ENCODE peak calls at places on chromosomes 4 and X, in ten cellular contexts. R is IMR-90, B is fibroblast of lung, H is H9, U is neuronal stem cell, W is K562, K is endothelial cell of umbilical vein, X is H1, O is PC-3, C is HepG2. L is an unnamed sample.

GRCh38 chrX:19682712-19683331 is 167.5 kb upstream of the MAP3K15 start:
- DNase-seq in U (peak), K (no peak), R (peak), X (no peak), B (peak), O (peak), W (no peak), C (no peak), H (peak), L (no peak)

GRCh38 chr4:172819353-172819752 is 349.3 kb upstream of the GALNT7 start:
- DNase-seq in U (no peak), X (no peak), B (no peak), O (no peak), W (no peak), C (no peak), H (no peak), R (no peak), K (no peak), L (no peak)

GRCh38 chr4:10917475-10918103 is 233.0 kb upstream of the CLNK start:
- DNase-seq in O (no peak), K (no peak), C (no peak), X (no peak), U (no peak), H (no peak), R (no peak), B (peak), W (no peak), L (no peak)

GRCh38 chr4:47349323-47349722 is 114.2 kb downstream of the COMMD8 start:
- DNase-seq in K (no peak), O (peak), B (peak), C (no peak), X (no peak), R (peak), U (no peak), H (no peak), W (no peak), L (no peak)

GRCh38 chrX:155052738-155053498 is 18.0 kb downstream of the CMC4 start:
- DNase-seq in K (no peak), C (no peak), R (no peak), B (no peak), W (no peak), X (no peak), O (no peak), U (no peak), H (no peak), L (no peak)

GRCh38 chr4:165720411-165721082 is 152.5 kb upstream of the TLL1 start:
- DNase-seq in W (no peak), R (no peak), O (no peak), K (no peak), X (no peak), U (no peak), B (no peak), H (no peak), C (no peak), L (no peak)

GRCh38 chr4:79650217-79650616 is 242.2 kb upstream of the GK2 start:
- DNase-seq in O (no peak), K (no peak), U (no peak), B (no peak), C (no peak), R (no peak), H (no peak), W (no peak), X (no peak), L (no peak)

GRCh38 chr4:149199594-149199993 is 616.0 kb downstream of the IQCM start:
- DNase-seq in X (no peak), K (no peak), R (no peak), H (no peak), C (no peak), U (no peak), W (no peak), O (no peak), B (no peak), L (no peak)

GRCh38 chrX:57821703-57822375 is 88.4 kb downstream of the ZXDA start:
- DNase-seq in K (peak), C (peak), R (peak), H (no peak), U (peak), X (no peak), W (peak), B (peak), O (peak), L (peak)

GRCh38 chrX:9354918-9355317 is 109.9 kb upstream of the TBL1X start:
- DNase-seq in K (no peak), X (no peak), H (no peak), U (no peak), B (no peak), O (no peak), R (no peak), C (no peak), W (no peak), L (no peak)

GRCh38 chr4:68011684-68012083 is 48.4 kb upstream of the TMPRSS11A start:
- DNase-seq in W (no peak), R (no peak), C (no peak), X (no peak), H (no peak), B (no peak), U (no peak), O (no peak), K (no peak), L (no peak)

GRCh38 chr4:90445380-90445779 is 318.2 kb downstream of the CCSER1 start:
- DNase-seq in C (no peak), U (no peak), K (peak), W (no peak), B (no peak), O (peak), R (no peak), H (no peak), X (no peak), L (no peak)

GRCh38 chr4:5635826-5636196 is 72.5 kb downstream of the EVC2 start:
- DNase-seq in B (peak), K (no peak), X (no peak), R (peak), H (no peak), C (no peak), U (no peak), W (no peak), O (peak), L (no peak)

GRCh38 chr4:154741877-154742851 is 1.6 kb upstream of the LRAT start:
- DNase-seq in W (no peak), K (no peak), R (no peak), O (no peak), X (peak), C (no peak), B (peak), H (peak), U (peak), L (no peak)

GRCh38 chr4:87174672-87175071 is 45.7 kb downstream of the KLHL8 start:
- DNase-seq in W (no peak), U (no peak), O (no peak), R (no peak), H (no peak), C (no peak), X (no peak), B (no peak), K (no peak), L (no peak)

GRCh38 chr4:184039963-184040383 is 134.9 kb downstream of the STOX2 start:
- DNase-seq in U (peak), X (peak), W (no peak), K (no peak), H (no peak), R (no peak), O (no peak), C (no peak), B (peak), L (no peak)

GRCh38 chr4:8159522-8160232 is 1.1 kb upstream of the ABLIM2 start:
- DNase-seq in W (no peak), U (no peak), O (no peak), R (no peak), K (no peak), H (no peak), C (no peak), X (no peak), B (no peak), L (no peak)

GRCh38 chrX:69153060-69153730 is 12.1 kb downstream of the PJA1 start:
- DNase-seq in R (peak), C (peak), B (peak), U (peak), O (no peak), W (peak), H (peak), X (no peak), K (no peak), L (no peak)

DNA sequence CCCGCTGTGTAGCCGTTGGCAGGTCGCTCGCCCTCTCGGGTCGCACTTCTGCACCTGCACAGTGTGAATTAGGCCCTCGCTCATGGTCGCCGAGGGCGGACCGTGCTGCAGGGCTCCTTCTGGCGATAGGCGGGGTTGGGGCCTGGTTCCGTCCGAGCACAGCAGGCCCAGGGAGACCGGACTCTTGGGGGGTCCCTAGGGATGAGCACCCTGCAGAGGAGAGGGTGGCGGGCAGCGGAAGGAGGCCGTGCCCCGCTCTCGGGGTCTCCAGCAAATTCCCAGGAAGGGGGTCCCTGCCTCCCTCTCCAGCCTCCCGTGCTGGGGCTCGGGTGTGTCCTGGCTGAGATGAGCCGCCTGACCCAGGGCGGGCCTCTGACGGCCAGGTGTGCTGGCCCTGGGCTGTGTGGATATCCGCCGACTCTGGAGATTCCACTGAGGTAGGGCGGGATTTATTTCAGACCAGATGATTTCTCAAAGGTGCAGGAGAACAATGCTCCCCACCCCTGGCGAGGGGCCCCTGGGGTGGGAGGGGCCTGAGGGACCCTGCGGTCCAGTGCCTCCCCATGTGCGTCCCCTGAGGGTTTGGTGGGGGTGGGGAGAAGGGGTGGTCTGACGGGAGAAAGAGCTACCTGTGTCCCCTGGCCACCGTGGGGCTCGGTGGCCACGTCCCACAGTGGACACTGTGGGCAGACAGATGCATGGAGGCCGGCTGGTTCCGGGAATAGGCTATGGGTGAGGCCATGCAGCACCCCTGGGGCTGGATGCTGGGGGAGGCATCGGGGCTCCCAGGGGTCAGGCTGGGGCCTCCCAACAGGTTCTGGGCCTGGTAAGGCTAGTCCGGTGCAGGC is 867 bp upstream of the FAM53A start:
- DNase-seq in C (no peak), H (no peak), W (no peak), O (no peak), X (no peak), R (no peak), B (no peak), U (no peak), K (no peak), L (no peak)
- H3K9ac ChIP-seq in C (peak), H (no peak), W (peak), O (peak), X (no peak), R (no peak), B (no peak), U (peak), K (no peak), L (no peak)

GRCh38 chrX:2315434-2315833 is 185.3 kb downstream of the DHRSX start:
- DNase-seq in W (no peak), X (no peak), O (no peak), U (no peak), R (no peak), C (no peak), B (no peak), H (no peak), K (no peak), L (no peak)

GRCh38 chrX:2316534-2316933 is 184.2 kb downstream of the DHRSX start:
- DNase-seq in W (no peak), C (peak), O (no peak), B (no peak), U (no peak), R (peak), K (no peak), H (no peak), X (no peak), L (no peak)

GRCh38 chrX:2313864-2314646 is 186.7 kb downstream of the DHRSX start:
- DNase-seq in U (no peak), X (no peak), H (no peak), K (no peak), R (no peak), W (no peak), B (no peak), C (no peak), O (no peak), L (no peak)

GRCh38 chrX:2311483-2311882 is 189.3 kb downstream of the DHRSX start:
- DNase-seq in H (peak), X (peak), W (no peak), C (no peak), U (peak), R (no peak), K (no peak), O (no peak), B (no peak), L (no peak)
- H3K4me2 ChIP-seq in H (no peak), X (no peak), W (no peak), C (no peak), U (peak), R (no peak), K (no peak), O (no peak), B (no peak), L (no peak)

GRCh38 chrX:131617182-131617581 is 73.3 kb downstream of the OR13H1 start:
- DNase-seq in U (no peak), O (peak), H (no peak), R (peak), X (no peak), B (peak), C (no peak), K (no peak), W (no peak), L (no peak)
- H2AFZ ChIP-seq in U (no peak), O (no peak), H (no peak), R (no peak), X (no peak), B (no peak), C (no peak), K (no peak), W (no peak), L (no peak)

GRCh38 chr4:2364654-2365053 is 53.8 kb downstream of the ZFYVE28 start:
- DNase-seq in O (peak), C (no peak), B (peak), H (no peak), K (no peak), W (peak), U (no peak), X (no peak), R (no peak), L (no peak)

GRCh38 chr4:2363951-2364653 is 54.3 kb downstream of the ZFYVE28 start:
- DNase-seq in W (no peak), H (no peak), C (no peak), O (no peak), B (no peak), X (no peak), R (no peak), K (no peak), U (no peak), L (no peak)

GRCh38 chr4:2365913-2366210 is 52.6 kb downstream of the ZFYVE28 start:
- DNase-seq in K (no peak), H (no peak), C (no peak), U (no peak), O (no peak), B (no peak), X (no peak), W (no peak), R (no peak), L (peak)

GRCh38 chr4:2366252-2367192 is 51.9 kb downstream of the ZFYVE28 start:
- DNase-seq in R (peak), X (no peak), O (no peak), B (peak), H (no peak), K (no peak), U (no peak), W (no peak), C (no peak), L (peak)

DNA sequence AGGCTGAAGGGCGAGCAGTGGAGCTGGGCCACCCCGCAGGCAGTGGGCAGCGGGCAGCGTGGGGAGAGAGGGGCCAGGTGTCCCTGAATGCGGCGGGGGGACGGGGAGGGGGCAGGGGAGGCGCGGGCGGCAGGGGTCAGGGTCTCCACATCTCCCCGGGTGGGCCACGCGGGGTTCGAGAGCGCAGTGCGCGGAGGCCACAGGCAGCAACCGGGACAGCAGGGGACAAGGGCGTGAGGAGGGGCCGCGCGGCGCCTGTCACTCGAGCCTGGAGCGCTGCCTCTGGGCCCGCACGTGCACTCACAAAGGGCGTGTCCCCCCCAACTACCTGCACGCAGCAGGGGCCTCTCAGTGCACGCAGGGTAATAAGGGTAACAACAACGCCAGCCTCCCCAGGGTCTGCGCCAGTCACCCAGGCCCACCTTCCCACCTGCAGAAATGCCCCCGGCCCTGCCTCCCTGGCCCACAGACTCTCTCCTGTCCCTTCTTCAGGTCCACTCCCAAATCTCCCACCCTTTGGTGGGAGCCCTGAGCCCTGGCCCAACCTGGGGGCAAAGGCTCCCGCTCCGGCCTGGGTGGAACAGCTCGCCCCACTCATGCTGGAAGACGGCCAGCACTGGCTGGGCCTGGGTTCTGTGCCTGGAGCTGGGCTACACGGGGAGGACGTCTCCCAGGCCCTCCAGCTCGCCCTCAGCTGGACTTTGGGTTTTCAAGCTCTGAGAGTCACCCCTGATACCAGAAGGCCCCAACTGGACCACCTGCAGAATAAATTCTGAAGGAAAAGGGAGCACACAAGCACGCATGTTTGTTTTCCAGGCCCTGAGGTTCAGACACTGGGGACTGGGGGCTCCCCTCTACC is 53.2 kb downstream of the ZFYVE28 start:
- DNase-seq in R (no peak), U (no peak), K (no peak), H (no peak), B (no peak), C (no peak), W (peak), X (no peak), O (peak), L (no peak)
- H3K9ac ChIP-seq in R (no peak), U (no peak), K (no peak), H (no peak), B (peak), C (no peak), W (peak), X (no peak), O (peak), L (peak)

GRCh38 chr4:56633486-56633885 is 47.6 kb downstream of the HOPX start:
- DNase-seq in R (no peak), W (no peak), U (no peak), C (no peak), H (no peak), B (no peak), K (no peak), O (peak), X (no peak), L (no peak)

GRCh38 chr4:56640907-56641493 is 40.1 kb downstream of the HOPX start:
- DNase-seq in B (no peak), R (no peak), K (no peak), X (no peak), H (no peak), O (peak), C (no peak), U (no peak), W (no peak), L (no peak)

GRCh38 chr4:56637791-56638190 is 43.3 kb downstream of the HOPX start:
- DNase-seq in K (peak), B (no peak), W (no peak), X (no peak), O (peak), H (no peak), R (no peak), C (no peak), U (no peak), L (no peak)

GRCh38 chr4:56641494-56642051 is 39.5 kb downstream of the HOPX start:
- DNase-seq in W (no peak), B (peak), X (no peak), H (no peak), C (no peak), K (peak), U (no peak), O (peak), R (peak), L (no peak)

GRCh38 chr4:56637154-56637553 is 43.9 kb downstream of the HOPX start:
- DNase-seq in X (no peak), H (no peak), B (no peak), O (peak), C (no peak), R (no peak), K (no peak), W (no peak), U (no peak), L (no peak)
- H3K4me2 ChIP-seq in X (no peak), H (no peak), B (no peak), O (peak), C (no peak), R (no peak), K (no peak), W (no peak), U (no peak), L (no peak)

DNA sequence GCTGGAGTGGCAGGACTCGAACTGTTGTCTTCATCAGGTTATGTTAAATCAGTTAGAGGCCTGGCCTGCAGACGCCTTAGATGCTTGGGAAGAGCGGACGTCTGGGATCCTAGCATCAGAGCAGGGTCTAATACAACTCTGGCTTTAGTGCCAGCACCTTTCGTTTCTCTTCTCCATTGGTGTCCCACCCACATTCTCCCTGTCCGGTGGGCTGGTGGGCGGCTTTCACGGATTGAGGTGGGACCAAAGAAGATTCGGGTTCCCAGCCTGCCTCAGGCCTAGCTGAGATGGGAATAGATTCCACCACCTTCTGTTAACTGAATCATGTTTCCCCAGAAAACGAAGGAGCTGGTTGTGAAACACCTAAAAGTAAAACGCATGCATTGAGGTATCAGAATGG is 939 bp downstream of the PDK3 start:
- DNase-seq in K (no peak), C (no peak), X (no peak), W (no peak), R (no peak), O (no peak), H (no peak), U (no peak), B (no peak), L (no peak)
- H2AFZ ChIP-seq in K (no peak), C (no peak), X (no peak), W (peak), R (no peak), O (peak), H (no peak), U (peak), B (no peak), L (no peak)

DNA sequence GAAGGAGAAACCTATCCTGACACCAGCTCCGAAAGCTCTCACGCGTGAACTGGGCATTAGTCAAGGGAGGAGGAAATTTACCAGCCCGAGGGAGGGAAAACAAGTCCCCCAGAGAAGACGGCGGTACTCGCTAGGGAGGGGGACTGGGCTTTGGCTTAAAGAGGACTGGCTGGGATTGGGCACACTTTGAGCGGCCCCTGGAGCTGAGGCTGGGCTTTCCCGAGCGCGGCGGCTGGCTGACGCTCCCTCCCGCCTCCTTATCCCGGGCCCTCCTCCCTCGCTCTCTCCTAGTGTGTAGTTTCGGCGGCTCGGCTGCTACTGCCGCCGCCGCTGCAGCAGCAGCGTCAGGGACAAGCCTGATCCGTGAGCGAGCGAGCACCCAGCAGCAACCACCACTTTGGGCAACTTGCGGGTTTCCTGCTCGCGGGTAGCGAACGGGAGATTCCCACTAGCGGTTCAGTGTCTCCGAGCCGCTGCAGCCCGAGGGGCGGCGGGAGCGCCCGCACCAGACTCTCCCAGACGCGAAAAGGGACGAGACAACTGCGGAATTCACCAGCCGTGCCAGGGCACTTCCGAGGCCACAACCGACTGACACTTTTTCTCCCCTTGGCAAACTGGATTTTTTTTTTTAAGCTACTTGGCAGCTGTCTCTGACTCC is 677 bp upstream of the PCDH7 start:
- DNase-seq in R (peak), K (peak), O (peak), X (peak), B (peak), C (no peak), H (peak), U (peak), W (no peak), L (no peak)
- H3K9ac ChIP-seq in R (peak), K (peak), O (no peak), X (no peak), B (peak), C (no peak), H (no peak), U (peak), W (no peak), L (no peak)

GRCh38 chr4:160319221-160319867 is 1216.5 kb downstream of the RAPGEF2 start:
- DNase-seq in X (no peak), U (no peak), H (no peak), O (peak), W (no peak), R (no peak), K (no peak), C (no peak), B (no peak), L (no peak)
- H3K4me2 ChIP-seq in X (no peak), U (no peak), H (no peak), O (peak), W (no peak), R (no peak), K (no peak), C (no peak), B (no peak), L (no peak)